ENCODE peak calls at places on chromosomes 12 and 14, in six cellular contexts. H is CD8-positive, alpha-beta T cell; X is CD8-positive, alpha-beta memory T cell; O is gastrocnemius medialis; B is mesenchymal stem cell; J is CD4-positive, CD25-positive, alpha-beta regulatory T cell. I is an unnamed sample.

GRCh38 chr12:12182926-12183325 is 83.9 kb downstream of the LRP6 start:
- DNase-seq in X (no peak), H (no peak), J (no peak), O (no peak), B (peak), I (no peak)

GRCh38 chr12:42426733-42427132 is 100.8 kb downstream of the PPHLN1 start:
- DNase-seq in H (no peak), O (no peak), J (no peak), B (peak), X (no peak), I (no peak)

GRCh38 chr14:67620217-67620789 is 583 bp downstream of the ARG2 start:
- DNase-seq in O (peak), X (peak), J (no peak), B (peak), H (no peak), I (peak)

GRCh38 chr12:130792926-130793849 is 45.9 kb downstream of the STX2 start:
- DNase-seq in H (no peak), X (no peak), O (no peak), B (no peak), J (no peak), I (no peak)

GRCh38 chr12:60201891-60202290 is 606.1 kb downstream of the SLC16A7 start:
- DNase-seq in H (no peak), O (no peak), B (no peak), J (no peak), X (no peak), I (no peak)

GRCh38 chr14:68234101-68234905 is 414.7 kb downstream of the RAD51B start:
- DNase-seq in O (no peak), H (no peak), J (no peak), B (no peak), X (no peak), I (no peak)

GRCh38 chr12:5391638-5392037 is 40.3 kb upstream of the NTF3 start:
- DNase-seq in H (no peak), O (no peak), J (no peak), B (no peak), X (no peak), I (peak)

GRCh38 chr12:18429366-18429765 is 168.0 kb downstream of the PIK3C2G start:
- DNase-seq in O (no peak), X (no peak), B (no peak), J (no peak), H (no peak), I (no peak)

GRCh38 chr12:47860873-47861272 is 41.2 kb upstream of the HDAC7 start:
- DNase-seq in O (no peak), X (no peak), B (no peak), J (no peak), H (no peak), I (no peak)

GRCh38 chr12:51871918-51872688 is 15.8 kb upstream of the ANKRD33 start:
- DNase-seq in O (no peak), X (peak), B (no peak), J (no peak), H (no peak), I (no peak)

GRCh38 chr12:31750747-31751039 is 21.9 kb upstream of the AMN1 start:
- DNase-seq in H (no peak), J (no peak), X (no peak), B (no peak), O (no peak), I (no peak)

GRCh38 chr14:89221109-89221508 is 195.9 kb downstream of the FOXN3 start:
- DNase-seq in X (no peak), B (peak), J (no peak), O (no peak), H (no peak), I (no peak)

GRCh38 chr12:92145731-92146496 is at the start of gene BTG1:
- DNase-seq in J (peak), H (peak), B (peak), O (peak), X (peak), I (peak)

GRCh38 chr14:59215353-59215752 is 26.9 kb downstream of the DAAM1 start:
- DNase-seq in X (no peak), H (no peak), O (peak), J (no peak), B (no peak), I (peak)

GRCh38 chr12:32312049-32312670 is 87.2 kb upstream of the FGD4 start:
- DNase-seq in J (no peak), X (no peak), H (no peak), O (no peak), B (peak), I (peak)

GRCh38 chr14:54462048-54462447 is 20.9 kb upstream of the CNIH1 start:
- DNase-seq in J (no peak), O (no peak), H (no peak), X (no peak), B (no peak), I (no peak)

GRCh38 chr12:24728366-24728765 is 220.5 kb downstream of the BCAT1 start:
- DNase-seq in X (no peak), B (peak), J (no peak), H (no peak), O (no peak), I (peak)

GRCh38 chr14:31969371-31969770 is 107.7 kb upstream of the ARHGAP5 start:
- DNase-seq in B (peak), O (no peak), H (no peak), X (no peak), J (no peak), I (peak)

GRCh38 chr12:108855284-108856169 is 1.9 kb downstream of the SSH1 start:
- DNase-seq in H (no peak), X (no peak), J (no peak), O (no peak), B (peak), I (no peak)

GRCh38 chr14:76500011-76500410 is 124.1 kb downstream of the ESRRB start:
- DNase-seq in J (no peak), H (no peak), O (no peak), B (no peak), X (no peak), I (no peak)

GRCh38 chr12:128932521-128932920 is 79.2 kb downstream of the GLT1D1 start:
- DNase-seq in J (no peak), B (no peak), O (no peak), H (no peak), X (no peak), I (no peak)

GRCh38 chr14:103346286-103346685 is 12.2 kb downstream of the EIF5 start:
- DNase-seq in X (no peak), B (no peak), H (no peak), J (no peak), O (no peak), I (no peak)

GRCh38 chr12:82507656-82508055 is 149.3 kb downstream of the METTL25 start:
- DNase-seq in J (no peak), H (no peak), O (no peak), B (no peak), X (no peak), I (no peak)

GRCh38 chr14:98173291-98173690 is 1098.7 kb downstream of the BCL11B start:
- DNase-seq in X (peak), J (peak), O (no peak), H (peak), B (no peak), I (no peak)

GRCh38 chr12:30926243-30927209 is at the start of gene TSPAN11:
- DNase-seq in X (no peak), O (no peak), B (peak), H (no peak), J (no peak), I (peak)

GRCh38 chr12:21065845-21066244 is 65.1 kb upstream of the SLCO1B1 start:
- DNase-seq in X (no peak), B (no peak), H (no peak), J (no peak), O (no peak), I (peak)

GRCh38 chr12:79191391-79191790 is 326.8 kb downstream of the SYT1 start:
- DNase-seq in X (no peak), B (no peak), O (no peak), H (no peak), J (no peak), I (no peak)

GRCh38 chr12:61810486-61810885 is 449.7 kb upstream of the USP15 start:
- DNase-seq in B (no peak), H (no peak), J (no peak), X (no peak), O (no peak), I (no peak)

GRCh38 chr14:62914873-62915272 is 130.4 kb downstream of the KCNH5 start:
- DNase-seq in B (no peak), O (no peak), X (no peak), J (no peak), H (no peak), I (no peak)

GRCh38 chr12:131101703-131102492 is 148.2 kb downstream of the ADGRD1 start:
- DNase-seq in O (no peak), B (no peak), J (no peak), H (no peak), X (no peak), I (no peak)

GRCh38 chr12:89948266-89949175 is 239.9 kb upstream of the ATP2B1 start:
- DNase-seq in H (no peak), J (no peak), X (no peak), O (no peak), B (no peak), I (no peak)
- H3K27ac ChIP-seq in H (no peak), J (peak), X (no peak), O (no peak), B (no peak), I (peak)

GRCh38 chr12:100199023-100199346 is 1.6 kb upstream of the ACTR6 start:
- DNase-seq in J (no peak), O (no peak), B (no peak), H (no peak), X (no peak), I (no peak)
- H3K4me3 ChIP-seq in J (peak), O (peak), B (peak), H (peak), X (peak), I (peak)

GRCh38 chr14:101625336-101626097 is 64.2 kb downstream of the DIO3 start:
- DNase-seq in O (no peak), J (no peak), B (no peak), H (no peak), X (no peak), I (no peak)

GRCh38 chr14:101623685-101624444 is 62.6 kb downstream of the DIO3 start:
- DNase-seq in O (no peak), B (no peak), X (no peak), H (no peak), J (no peak), I (no peak)

GRCh38 chr14:101623077-101623372 is 61.7 kb downstream of the DIO3 start:
- DNase-seq in B (no peak), J (no peak), X (no peak), H (no peak), O (no peak), I (no peak)

GRCh38 chr14:101626331-101626730 is 65.0 kb downstream of the DIO3 start:
- DNase-seq in O (no peak), H (no peak), B (no peak), X (no peak), J (no peak), I (no peak)

DNA sequence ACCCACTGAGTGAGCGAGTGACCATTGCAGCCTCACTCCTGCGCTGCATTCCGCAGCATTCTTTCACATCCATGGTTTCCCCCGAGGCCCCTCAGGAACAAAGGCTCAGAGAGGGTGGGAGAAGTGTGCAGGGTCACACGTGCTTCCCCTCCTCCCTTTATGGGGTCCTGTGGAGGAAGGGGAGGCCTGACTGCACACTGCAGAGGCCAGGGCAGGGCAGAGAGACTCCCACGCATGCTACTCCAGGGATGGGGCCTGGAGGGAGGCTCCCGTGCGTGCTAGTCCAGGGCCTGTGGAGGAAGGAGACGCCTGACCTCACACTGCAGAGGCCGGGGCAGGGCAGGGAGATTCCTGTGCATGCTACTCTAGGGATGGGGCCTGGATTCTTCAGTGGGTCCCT is 63.3 kb downstream of the DIO3 start:
- DNase-seq in H (no peak), X (no peak), J (no peak), B (no peak), O (no peak), I (no peak)
- H3K27ac ChIP-seq in H (no peak), X (no peak), J (no peak), B (no peak), O (no peak), I (no peak)

GRCh38 chr12:6620885-6621274 is 13.7 kb upstream of the CHD4 start:
- DNase-seq in H (no peak), J (no peak), O (no peak), X (no peak), B (no peak), I (no peak)
- H3K4me3 ChIP-seq in H (peak), J (no peak), O (no peak), X (no peak), B (peak), I (no peak)

DNA sequence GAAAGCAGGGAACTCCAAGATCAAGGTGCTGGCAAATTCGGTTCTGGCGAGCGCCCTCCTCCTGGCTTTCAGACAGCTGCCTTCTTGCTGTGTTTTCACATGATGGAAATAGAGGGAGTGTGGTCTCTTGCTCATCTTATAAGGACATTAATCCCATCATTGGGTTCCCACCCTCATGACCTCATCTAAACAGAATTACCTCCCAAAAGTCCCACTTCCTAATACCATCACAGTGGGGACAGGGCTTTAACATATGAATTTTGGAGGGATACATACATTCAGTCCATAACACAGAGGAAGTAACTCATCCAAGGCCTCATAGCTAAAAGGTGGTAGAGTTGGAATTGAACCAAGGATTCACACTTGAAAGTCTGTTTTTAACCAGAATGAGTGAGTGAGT is 28.6 kb downstream of the DYRK2 start:
- DNase-seq in O (no peak), X (no peak), B (peak), J (no peak), H (no peak), I (no peak)
- H3K27ac ChIP-seq in O (no peak), X (no peak), B (no peak), J (no peak), H (no peak), I (no peak)

DNA sequence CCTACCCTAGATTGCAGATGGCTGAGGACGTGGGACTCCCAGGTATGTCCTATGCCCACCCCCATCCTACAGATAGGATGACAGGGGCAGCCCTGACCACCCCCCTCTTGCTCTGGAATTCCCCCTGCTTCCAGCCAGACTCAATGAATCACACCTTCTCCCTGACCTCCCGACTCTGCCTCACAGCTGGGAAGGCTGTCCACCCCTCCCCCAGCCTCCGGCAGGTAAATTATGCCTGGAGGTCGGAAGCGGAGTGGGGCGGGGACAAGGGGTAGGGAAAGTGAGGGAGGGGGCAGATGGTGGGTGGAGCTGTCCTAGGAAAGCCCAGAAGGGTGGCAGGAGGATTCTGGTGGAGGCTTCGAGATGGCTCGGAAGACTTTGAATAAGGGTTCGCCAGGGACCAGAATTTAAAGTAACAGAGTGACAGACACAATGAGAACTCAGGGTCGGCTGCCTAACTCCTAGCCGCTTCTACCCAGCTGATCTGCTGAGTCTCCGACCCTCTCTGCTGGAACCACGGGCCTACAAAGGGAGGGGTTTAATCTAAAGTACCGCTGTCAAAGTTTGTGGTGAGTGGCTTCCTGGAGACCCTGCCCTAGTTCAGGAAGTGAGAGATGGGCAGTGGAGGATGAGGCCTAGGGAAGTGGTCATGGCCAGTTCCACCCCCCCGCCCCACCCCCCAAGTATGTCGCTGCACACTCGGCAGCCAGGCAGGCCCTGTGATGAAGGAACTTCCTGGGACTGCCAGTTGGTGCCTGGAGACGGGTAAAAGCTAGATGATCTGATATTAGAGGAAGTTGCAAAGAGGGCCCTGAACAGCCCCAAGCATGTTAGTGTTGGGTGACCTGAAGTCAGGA is 4.2 kb downstream of the PLEKHG3 start:
- DNase-seq in H (peak), O (peak), J (no peak), X (no peak), B (peak), I (peak)
- H3K4me3 ChIP-seq in H (no peak), O (peak), J (peak), X (peak), B (no peak), I (no peak)

GRCh38 chr12:53225635-53226424 is 6.2 kb downstream of the RARG start:
- DNase-seq in O (no peak), J (no peak), B (no peak), X (no peak), H (no peak), I (no peak)
- H3K27ac ChIP-seq in O (no peak), J (no peak), B (no peak), X (no peak), H (no peak), I (peak)

DNA sequence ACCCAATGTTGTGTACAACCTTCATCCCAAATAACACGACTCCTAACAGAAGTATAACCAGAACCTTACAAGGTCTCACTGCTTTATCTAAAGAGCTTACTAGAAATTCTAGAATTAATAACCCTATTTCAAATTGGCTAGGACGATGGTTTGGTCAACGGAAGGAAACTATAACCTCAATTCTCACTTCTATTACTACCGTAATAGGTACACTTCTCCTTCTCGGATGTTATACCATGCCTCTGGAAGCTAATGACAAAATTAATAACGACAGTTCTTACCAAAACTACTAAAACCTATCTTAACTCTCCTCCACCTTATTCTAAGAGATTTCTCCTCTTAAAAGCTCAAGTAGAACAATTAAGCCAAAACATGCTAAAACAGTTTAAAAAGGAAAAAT is 23.6 kb upstream of the UBC start:
- DNase-seq in B (no peak), J (no peak), X (no peak), O (no peak), H (no peak), I (no peak)
- H3K4me3 ChIP-seq in B (no peak), J (peak), X (no peak), O (no peak), H (no peak), I (peak)

GRCh38 chr12:26370098-26370497 is 174.7 kb downstream of the SSPN start:
- DNase-seq in O (no peak), B (no peak), J (no peak), H (no peak), X (no peak), I (no peak)

GRCh38 chr12:26368331-26368730 is 173.0 kb downstream of the SSPN start:
- DNase-seq in H (no peak), J (no peak), B (no peak), O (no peak), X (no peak), I (no peak)

GRCh38 chr12:26373606-26374495 is 178.5 kb downstream of the SSPN start:
- DNase-seq in O (no peak), X (no peak), J (no peak), H (no peak), B (peak), I (no peak)

GRCh38 chr12:26372856-26373255 is 177.5 kb downstream of the SSPN start:
- DNase-seq in O (no peak), X (no peak), H (no peak), J (no peak), B (no peak), I (no peak)

DNA sequence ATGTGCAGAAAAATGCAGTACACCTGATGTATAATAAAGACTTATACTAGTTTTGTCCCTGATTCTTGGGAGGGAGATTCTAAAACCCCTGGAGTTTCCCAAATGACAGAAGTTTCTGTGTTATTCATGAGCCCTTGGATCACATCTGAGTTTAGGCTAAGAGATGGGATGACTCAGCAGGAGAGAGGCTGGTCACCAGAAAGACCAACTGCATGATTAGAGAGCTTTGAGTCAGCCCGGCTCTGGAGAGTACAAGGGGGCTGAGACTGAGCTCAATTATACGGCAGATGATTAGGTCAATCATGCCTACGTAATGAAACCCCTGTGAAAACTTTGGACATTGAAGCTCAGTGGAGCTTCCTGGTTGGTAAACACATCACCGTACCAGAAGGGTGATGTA is 174.2 kb downstream of the SSPN start:
- DNase-seq in X (no peak), J (no peak), B (peak), H (no peak), O (no peak), I (peak)
- H3K27ac ChIP-seq in X (no peak), J (no peak), B (no peak), H (no peak), O (no peak), I (no peak)